ENCODE peak calls at places on chromosome 21, in seven cellular contexts. T is gastrocnemius medialis; S is CD8-positive, alpha-beta T cell; R is PC-9; E is left ventricle myocardium inferior; H is spleen; N is brain microvascular endothelial cell. A is an unnamed sample.

GRCh38 chr21:16532841-16533240 is 803.1 kb downstream of the USP25 start:
- DNase-seq in T (no peak), S (no peak), R (no peak), E (no peak), H (no peak), N (no peak), A (no peak)

GRCh38 chr21:16315223-16315622 is 585.4 kb downstream of the USP25 start:
- DNase-seq in T (no peak), S (no peak), R (no peak), E (no peak), H (no peak), N (no peak), A (no peak)

GRCh38 chr21:26079376-26079775 is 91.2 kb downstream of the APP start:
- DNase-seq in T (no peak), S (no peak), R (no peak), E (no peak), H (no peak), N (no peak), A (no peak)

GRCh38 chr21:31030367-31031106 is 7.7 kb downstream of the KRTAP19-8 start:
- DNase-seq in T (no peak), S (no peak), R (no peak), E (no peak), H (no peak), N (no peak), A (no peak)

GRCh38 chr21:41188476-41189146 is 20.7 kb downstream of the BACE2 start:
- DNase-seq in T (no peak), S (no peak), R (no peak), E (no peak), H (no peak), N (peak), A (no peak)

GRCh38 chr21:28822882-28823335 is 169.8 kb downstream of the LTN1 start:
- DNase-seq in T (no peak), S (no peak), R (peak), E (no peak), H (no peak), N (no peak), A (no peak)

GRCh38 chr21:37565530-37566223 is 199.1 kb downstream of the DYRK1A start:
- DNase-seq in T (no peak), S (no peak), R (no peak), E (no peak), H (no peak), N (no peak), A (peak)

GRCh38 chr21:17612023-17612564 is 607 bp downstream of the BTG3 start:
- DNase-seq in T (no peak), S (no peak), R (peak), E (peak), H (peak), N (peak), A (peak)

GRCh38 chr21:31107871-31108270 is 69.6 kb upstream of the KRTAP19-8 start:
- DNase-seq in T (no peak), S (no peak), R (no peak), E (no peak), H (no peak), N (no peak), A (no peak)

GRCh38 chr21:17848228-17848627 is 29.1 kb upstream of the C21orf91 start:
- DNase-seq in T (no peak), S (no peak), R (no peak), E (peak), H (no peak), N (peak), A (peak)

GRCh38 chr21:16370176-16370575 is 640.4 kb downstream of the USP25 start:
- DNase-seq in T (peak), S (no peak), R (no peak), E (no peak), H (no peak), N (no peak), A (peak)

GRCh38 chr21:36929622-36930021 is 36.8 kb downstream of the HLCS start:
- DNase-seq in T (no peak), S (no peak), R (no peak), E (no peak), H (no peak), N (no peak), A (no peak)

GRCh38 chr21:46634966-46635323 is 529 bp upstream of the PRMT2 start:
- DNase-seq in T (peak), S (no peak), R (peak), E (no peak), H (no peak), N (peak), A (peak)

GRCh38 chr21:20617130-20617529 is 381.1 kb upstream of the NCAM2 start:
- DNase-seq in T (no peak), S (no peak), R (no peak), E (no peak), H (no peak), N (no peak), A (no peak)

GRCh38 chr21:36704958-36705678 is 6.2 kb downstream of the SIM2 start:
- DNase-seq in T (no peak), S (no peak), R (no peak), E (no peak), H (no peak), N (no peak), A (no peak)

GRCh38 chr21:45986316-45987051 is 4.9 kb downstream of the COL6A1 start:
- DNase-seq in T (no peak), S (no peak), R (no peak), E (peak), H (peak), N (no peak), A (no peak)

GRCh38 chr21:46243865-46244490 is 15.4 kb upstream of the LSS start:
- DNase-seq in T (no peak), S (no peak), R (no peak), E (no peak), H (no peak), N (no peak), A (no peak)

GRCh38 chr21:32411366-32412161 is 942 bp upstream of the EVA1C start:
- DNase-seq in T (peak), S (peak), R (no peak), E (peak), H (peak), N (no peak), A (peak)

GRCh38 chr21:30942192-30942591 is 60.8 kb upstream of the KRTAP11-1 start:
- DNase-seq in T (no peak), S (no peak), R (no peak), E (no peak), H (no peak), N (no peak), A (no peak)

GRCh38 chr21:35203093-35204021 is 154.3 kb upstream of the RUNX1 start:
- DNase-seq in T (peak), S (no peak), R (no peak), E (no peak), H (no peak), N (peak), A (no peak)

GRCh38 chr21:35232545-35233176 is 183.6 kb upstream of the RUNX1 start:
- DNase-seq in T (no peak), S (no peak), R (peak), E (no peak), H (no peak), N (peak), A (peak)

GRCh38 chr21:32307706-32308105 is 9.1 kb downstream of the MRAP start:
- DNase-seq in T (no peak), S (no peak), R (no peak), E (no peak), H (no peak), N (peak), A (no peak)

GRCh38 chr21:15455819-15456462 is 273.8 kb upstream of the USP25 start:
- DNase-seq in T (no peak), S (no peak), R (no peak), E (no peak), H (peak), N (no peak), A (no peak)

GRCh38 chr21:45957986-45958610 is 23.5 kb upstream of the COL6A1 start:
- DNase-seq in T (no peak), S (no peak), R (no peak), E (peak), H (no peak), N (peak), A (no peak)

GRCh38 chr21:45988366-45989347 is 7.1 kb downstream of the COL6A1 start:
- DNase-seq in T (no peak), S (no peak), R (no peak), E (peak), H (peak), N (no peak), A (no peak)

GRCh38 chr21:36441715-36442114 is 38.2 kb downstream of the CLDN14 start:
- DNase-seq in T (no peak), S (no peak), R (no peak), E (no peak), H (no peak), N (no peak), A (no peak)

GRCh38 chr21:26405735-26406361 is 167.2 kb downstream of the CYYR1 start:
- DNase-seq in T (no peak), S (no peak), R (peak), E (no peak), H (no peak), N (peak), A (peak)

DNA sequence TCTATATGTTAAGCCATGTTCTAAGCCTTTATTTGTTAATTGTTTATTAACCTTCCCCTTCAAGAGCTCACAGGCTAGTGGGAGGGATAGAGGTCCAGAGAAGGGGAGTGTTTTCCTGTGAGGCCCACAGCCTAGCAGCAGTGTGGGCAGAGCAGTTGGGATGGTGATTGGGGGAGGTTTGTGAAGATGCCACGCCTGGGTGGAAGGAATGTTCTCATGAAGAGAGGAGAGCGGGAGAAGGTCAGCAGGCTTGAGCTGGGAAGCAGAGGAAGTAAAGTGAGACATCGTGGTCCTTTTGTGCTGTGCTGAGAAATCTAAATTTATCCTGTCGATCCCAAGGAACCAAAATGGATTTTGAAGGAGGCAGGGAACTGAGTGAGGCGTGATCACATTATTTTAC is 42.6 kb downstream of the TRAPPC10 start:
- DNase-seq in T (no peak), S (no peak), R (no peak), E (no peak), H (no peak), N (peak), A (no peak)
- H3K27ac ChIP-seq in T (peak), S (no peak), R (no peak), E (peak), H (peak), N (peak), A (no peak)

GRCh38 chr21:44300262-44300959 is 558 bp downstream of the PFKL start:
- DNase-seq in T (no peak), S (peak), R (no peak), E (peak), H (peak), N (peak), A (peak)

GRCh38 chr21:44299458-44300261 is at the start of gene PFKL:
- DNase-seq in T (no peak), S (peak), R (peak), E (peak), H (peak), N (peak), A (peak)

GRCh38 chr21:44299085-44299457 is 782 bp upstream of the PFKL start:
- DNase-seq in T (no peak), S (no peak), R (no peak), E (no peak), H (no peak), N (no peak), A (no peak)

GRCh38 chr21:44301961-44302406 is 2.1 kb downstream of the PFKL start:
- DNase-seq in T (no peak), S (no peak), R (no peak), E (no peak), H (no peak), N (no peak), A (no peak)

DNA sequence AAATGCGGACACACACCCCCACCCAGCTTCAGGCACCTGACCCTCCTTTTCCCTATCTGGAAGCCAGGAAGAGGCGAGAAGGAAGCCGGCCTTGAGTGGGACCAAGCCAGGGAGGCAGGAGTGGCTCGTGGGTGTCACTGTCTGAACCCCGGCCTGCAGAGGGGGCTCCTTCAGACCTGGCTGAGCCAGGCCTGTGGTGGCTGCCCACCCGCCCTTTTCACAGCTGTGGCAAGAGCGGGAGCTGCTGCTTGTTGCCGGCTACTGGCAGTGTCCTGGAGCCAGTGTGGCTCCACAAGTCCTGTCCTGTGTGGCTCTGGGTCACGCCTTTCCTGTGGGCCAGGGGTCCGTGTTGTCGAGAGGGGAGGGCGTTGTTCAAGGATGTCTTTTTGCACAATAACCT is 1.2 kb downstream of the PFKL start:
- DNase-seq in T (no peak), S (no peak), R (no peak), E (no peak), H (no peak), N (no peak), A (no peak)
- H3K4me3 ChIP-seq in T (peak), S (peak), R (peak), E (peak), H (peak), N (peak), A (no peak)

GRCh38 chr21:44930543-44930981 is 9.3 kb upstream of the SLX9 start:
- DNase-seq in T (no peak), S (peak), R (no peak), E (peak), H (peak), N (no peak), A (no peak)

GRCh38 chr21:44932366-44933181 is 7.3 kb upstream of the SLX9 start:
- DNase-seq in T (no peak), S (peak), R (no peak), E (peak), H (peak), N (no peak), A (no peak)

GRCh38 chr21:44933199-44933937 is 6.5 kb upstream of the SLX9 start:
- DNase-seq in T (no peak), S (no peak), R (no peak), E (peak), H (peak), N (no peak), A (no peak)

GRCh38 chr21:44931137-44931500 is 8.7 kb upstream of the SLX9 start:
- DNase-seq in T (no peak), S (no peak), R (no peak), E (peak), H (peak), N (no peak), A (no peak)

GRCh38 chr21:44931501-44932365 is 8.1 kb upstream of the SLX9 start:
- DNase-seq in T (no peak), S (no peak), R (no peak), E (peak), H (peak), N (no peak), A (no peak)
- H3K27ac ChIP-seq in T (no peak), S (peak), R (no peak), E (peak), H (peak), N (no peak), A (no peak)

DNA sequence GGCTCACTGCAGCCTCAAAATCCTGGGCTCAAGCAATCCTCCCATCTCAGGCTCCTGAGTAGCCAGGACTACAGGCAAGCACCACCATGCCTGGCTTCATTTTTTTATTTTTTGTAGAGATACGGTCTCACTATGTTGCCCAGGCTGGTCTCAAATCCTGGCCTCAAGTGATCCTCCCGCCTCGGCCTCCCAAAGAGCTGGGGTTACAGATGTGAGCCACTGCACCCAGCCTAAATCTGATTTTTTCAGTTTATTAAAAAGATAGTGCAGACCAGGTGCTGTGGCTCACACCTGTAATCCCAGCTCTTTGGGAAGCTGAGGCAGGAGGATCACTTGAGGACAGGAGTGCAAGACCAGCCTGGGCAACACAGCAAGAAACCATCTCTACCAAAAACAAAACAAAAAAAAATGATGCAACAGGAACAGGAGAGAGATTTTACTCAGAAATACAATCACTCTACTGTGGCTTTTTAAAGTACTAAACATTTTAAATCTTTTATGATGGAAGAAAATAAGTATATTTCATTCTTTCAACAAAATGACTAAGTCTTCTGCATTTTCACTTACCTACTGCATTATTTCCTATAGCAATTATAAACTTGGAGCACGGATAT is 1.9 kb downstream of the PSMG1 start:
- DNase-seq in T (no peak), S (no peak), R (no peak), E (no peak), H (no peak), N (no peak), A (no peak)
- H3K4me3 ChIP-seq in T (no peak), S (no peak), R (peak), E (no peak), H (no peak), N (peak), A (no peak)

DNA sequence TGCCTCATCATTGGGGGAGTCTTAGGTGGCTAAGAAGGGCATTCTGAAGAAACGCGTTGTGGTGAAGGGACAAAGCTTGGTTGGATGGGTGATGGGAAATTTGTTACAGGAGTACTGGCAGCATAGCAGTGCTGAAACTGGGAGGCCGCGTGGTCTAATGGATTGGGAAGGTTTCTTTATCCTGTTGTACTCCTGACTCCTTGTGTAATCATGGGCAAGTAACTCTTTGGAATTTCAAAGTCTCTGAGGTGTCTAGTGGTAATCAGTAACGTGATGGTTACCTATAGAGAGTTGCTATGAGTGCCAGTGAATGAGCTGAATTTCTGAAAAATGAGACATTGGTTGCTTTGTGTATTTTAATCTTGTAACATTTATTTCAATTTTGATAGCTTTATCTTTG is 18.5 kb downstream of the DONSON start:
- DNase-seq in T (no peak), S (no peak), R (no peak), E (no peak), H (no peak), N (no peak), A (no peak)
- H3K27ac ChIP-seq in T (no peak), S (no peak), R (no peak), E (no peak), H (no peak), N (no peak), A (no peak)

GRCh38 chr21:42784276-42784675 is 95.1 kb downstream of the WDR4 start:
- DNase-seq in T (no peak), S (no peak), R (no peak), E (no peak), H (peak), N (no peak), A (no peak)

GRCh38 chr21:42779431-42779861 is 99.9 kb downstream of the WDR4 start:
- DNase-seq in T (no peak), S (no peak), R (no peak), E (no peak), H (peak), N (no peak), A (no peak)

GRCh38 chr21:42781981-42782722 is 97.2 kb downstream of the WDR4 start:
- DNase-seq in T (no peak), S (no peak), R (no peak), E (no peak), H (peak), N (no peak), A (no peak)

GRCh38 chr21:42782723-42783247 is 96.6 kb downstream of the WDR4 start:
- DNase-seq in T (no peak), S (no peak), R (no peak), E (no peak), H (peak), N (no peak), A (no peak)

GRCh38 chr21:42781150-42781980 is 98.0 kb downstream of the WDR4 start:
- DNase-seq in T (no peak), S (no peak), R (peak), E (no peak), H (peak), N (no peak), A (no peak)
- H3K4me3 ChIP-seq in T (peak), S (peak), R (peak), E (peak), H (no peak), N (no peak), A (peak)

DNA sequence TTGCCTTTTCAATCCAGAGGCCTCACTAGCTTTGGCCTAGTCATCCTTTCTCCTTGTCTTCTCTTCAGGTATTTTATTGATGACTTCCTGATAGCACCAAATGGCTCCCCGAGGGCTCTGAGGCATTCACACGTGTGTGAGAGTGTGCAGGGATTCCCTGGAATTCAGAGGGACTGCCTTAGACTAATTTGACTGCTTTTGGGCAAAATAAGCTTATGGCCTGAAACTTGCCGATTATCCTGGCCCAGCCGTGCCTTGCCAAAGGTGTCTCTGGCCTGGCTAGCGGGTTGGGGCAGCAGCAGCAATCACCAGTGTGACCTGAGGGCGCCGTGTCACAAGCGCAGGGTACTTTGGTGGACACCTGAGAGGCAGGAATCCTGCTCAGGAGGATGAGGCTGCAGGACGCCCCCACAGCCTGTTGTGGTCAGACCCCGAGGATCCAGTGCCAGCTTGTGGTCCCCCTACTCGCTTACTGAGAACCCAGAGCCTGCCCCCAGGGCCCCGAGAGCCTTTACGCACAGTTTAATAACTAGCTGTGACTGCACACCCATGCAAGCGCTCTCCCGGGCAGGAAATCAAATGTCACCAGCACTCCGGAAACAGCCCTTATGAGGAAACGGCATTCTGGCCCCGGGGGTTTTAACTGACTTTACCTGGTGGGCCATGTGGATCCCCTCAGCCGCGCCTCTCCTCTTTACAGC is 62.8 kb upstream of the PDE9A start:
- DNase-seq in T (no peak), S (peak), R (no peak), E (no peak), H (peak), N (no peak), A (no peak)
- H3K27ac ChIP-seq in T (no peak), S (no peak), R (no peak), E (no peak), H (no peak), N (no peak), A (no peak)

GRCh38 chr21:8993284-8993942 is 1528.0 kb upstream of the TPTE start:
- DNase-seq in T (no peak), S (no peak), R (peak), E (no peak), H (no peak), N (no peak), A (no peak)

GRCh38 chr21:8994640-8995511 is 1526.5 kb upstream of the TPTE start:
- DNase-seq in T (no peak), S (no peak), R (peak), E (no peak), H (no peak), N (no peak), A (no peak)

GRCh38 chr21:8997011-8997440 is 1524.4 kb upstream of the TPTE start:
- DNase-seq in T (no peak), S (no peak), R (no peak), E (no peak), H (no peak), N (no peak), A (no peak)

GRCh38 chr21:8993943-8994639 is 1527.3 kb upstream of the TPTE start:
- DNase-seq in T (no peak), S (no peak), R (peak), E (no peak), H (no peak), N (no peak), A (no peak)

GRCh38 chr21:8998946-8999681 is 1522.3 kb upstream of the TPTE start:
- DNase-seq in T (no peak), S (no peak), R (peak), E (no peak), H (no peak), N (no peak), A (no peak)
- H3K4me3 ChIP-seq in T (no peak), S (no peak), R (no peak), E (no peak), H (no peak), N (no peak), A (no peak)

A was measured in SJCRH30.